ENCODE peak calls at places on chromosome 12, in six cellular contexts. One of them, this sample, is unnamed.

GRCh38 chr12:61023231-61023630 is 1237.0 kb upstream of the USP15 start:
- DNase-seq in foreskin fibroblast: no peak
- DNase-seq in neural progenitor cell: no peak
- DNase-seq in activated B cell treated with CpG ODN at 0.5 μM for 24 hours: no peak
- DNase-seq in nephron progenitor cell: no peak
- DNase-seq in CD8-positive, alpha-beta T cell: no peak
- DNase-seq in this sample: no peak

GRCh38 chr12:53327435-53328042 is 6.1 kb upstream of the AAAS start:
- DNase-seq in activated B cell treated with CpG ODN at 0.5 μM for 24 hours: no peak
- DNase-seq in neural progenitor cell: no peak
- DNase-seq in nephron progenitor cell: no peak
- DNase-seq in CD8-positive, alpha-beta T cell: no peak
- DNase-seq in foreskin fibroblast: peak; percentile 49
- DNase-seq in this sample: no peak

GRCh38 chr12:123973552-123974341 is 732 bp downstream of the ZNF664 start:
- DNase-seq in activated B cell treated with CpG ODN at 0.5 μM for 24 hours: peak; percentile 46
- DNase-seq in foreskin fibroblast: peak; percentile 56
- DNase-seq in CD8-positive, alpha-beta T cell: no peak
- DNase-seq in nephron progenitor cell: peak; percentile 58
- DNase-seq in neural progenitor cell: peak; percentile 73
- DNase-seq in this sample: no peak

GRCh38 chr12:124399622-124400021 is 104.7 kb downstream of the RFLNA start:
- DNase-seq in nephron progenitor cell: peak; percentile 63
- DNase-seq in CD8-positive, alpha-beta T cell: no peak
- DNase-seq in neural progenitor cell: peak; percentile 71
- DNase-seq in foreskin fibroblast: peak; percentile 58
- DNase-seq in activated B cell treated with CpG ODN at 0.5 μM for 24 hours: peak; percentile 26
- DNase-seq in this sample: peak; percentile 79

GRCh38 chr12:78793982-78794381 is 70.6 kb upstream of the SYT1 start:
- DNase-seq in neural progenitor cell: no peak
- DNase-seq in activated B cell treated with CpG ODN at 0.5 μM for 24 hours: no peak
- DNase-seq in nephron progenitor cell: no peak
- DNase-seq in foreskin fibroblast: no peak
- DNase-seq in CD8-positive, alpha-beta T cell: no peak
- DNase-seq in this sample: no peak

GRCh38 chr12:111064154-111064553 is 143.8 kb upstream of the MYL2 start:
- DNase-seq in CD8-positive, alpha-beta T cell: no peak
- DNase-seq in neural progenitor cell: no peak
- DNase-seq in foreskin fibroblast: no peak
- DNase-seq in activated B cell treated with CpG ODN at 0.5 μM for 24 hours: no peak
- DNase-seq in nephron progenitor cell: no peak
- DNase-seq in this sample: no peak

GRCh38 chr12:15931590-15932053 is 20.5 kb downstream of the DERA start:
- DNase-seq in activated B cell treated with CpG ODN at 0.5 μM for 24 hours: no peak
- DNase-seq in neural progenitor cell: no peak
- DNase-seq in CD8-positive, alpha-beta T cell: no peak
- DNase-seq in nephron progenitor cell: peak; percentile 12
- DNase-seq in foreskin fibroblast: no peak
- DNase-seq in this sample: no peak

GRCh38 chr12:106137456-106138278 is 1.1 kb downstream of the NUAK1 start:
- DNase-seq in neural progenitor cell: peak; percentile 24
- DNase-seq in foreskin fibroblast: peak; percentile 53
- DNase-seq in CD8-positive, alpha-beta T cell: no peak
- DNase-seq in nephron progenitor cell: peak; percentile 22
- DNase-seq in activated B cell treated with CpG ODN at 0.5 μM for 24 hours: no peak
- DNase-seq in this sample: no peak

GRCh38 chr12:41439134-41439533 is 251.0 kb downstream of the PDZRN4 start:
- DNase-seq in CD8-positive, alpha-beta T cell: no peak
- DNase-seq in activated B cell treated with CpG ODN at 0.5 μM for 24 hours: no peak
- DNase-seq in neural progenitor cell: no peak
- DNase-seq in foreskin fibroblast: no peak
- DNase-seq in nephron progenitor cell: no peak
- DNase-seq in this sample: no peak

GRCh38 chr12:77049767-77050353 is 15.5 kb downstream of the E2F7 start:
- DNase-seq in activated B cell treated with CpG ODN at 0.5 μM for 24 hours: no peak
- DNase-seq in neural progenitor cell: peak; percentile 63
- DNase-seq in nephron progenitor cell: no peak
- DNase-seq in CD8-positive, alpha-beta T cell: no peak
- DNase-seq in foreskin fibroblast: peak; percentile 77
- DNase-seq in this sample: peak; percentile 41

DNA sequence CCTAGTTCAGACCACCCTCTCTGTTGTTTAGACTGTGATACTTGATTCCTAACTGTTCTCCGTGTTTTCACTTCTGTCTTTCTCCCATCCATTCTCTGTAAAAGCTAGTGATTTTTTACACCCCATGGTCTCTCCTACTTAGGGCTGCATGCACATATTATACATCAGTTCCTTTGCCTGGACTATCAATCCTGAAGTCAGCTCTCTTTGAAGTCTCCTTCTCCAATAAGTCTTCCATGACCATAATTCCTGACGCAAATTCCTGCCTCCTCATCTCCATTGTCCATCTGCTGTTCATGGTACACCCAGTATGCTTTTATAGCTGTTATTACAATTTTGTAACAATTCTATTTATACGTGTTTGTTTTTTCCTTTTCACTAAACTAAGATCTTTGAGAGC is 398.9 kb upstream of the PDE3A start:
- DNase-seq in neural progenitor cell: no peak
- DNase-seq in nephron progenitor cell: no peak
- DNase-seq in foreskin fibroblast: no peak
- DNase-seq in activated B cell treated with CpG ODN at 0.5 μM for 24 hours: no peak
- DNase-seq in CD8-positive, alpha-beta T cell: no peak
- DNase-seq in this sample: no peak
- TF ChIP-seq CTCF in neural progenitor cell: no peak
- TF ChIP-seq CTCF in nephron progenitor cell: no peak
- TF ChIP-seq CTCF in foreskin fibroblast: no peak
- TF ChIP-seq CTCF in activated B cell treated with CpG ODN at 0.5 μM for 24 hours: no peak
- TF ChIP-seq CTCF in CD8-positive, alpha-beta T cell: no peak
- TF ChIP-seq CTCF in this sample: no peak

DNA sequence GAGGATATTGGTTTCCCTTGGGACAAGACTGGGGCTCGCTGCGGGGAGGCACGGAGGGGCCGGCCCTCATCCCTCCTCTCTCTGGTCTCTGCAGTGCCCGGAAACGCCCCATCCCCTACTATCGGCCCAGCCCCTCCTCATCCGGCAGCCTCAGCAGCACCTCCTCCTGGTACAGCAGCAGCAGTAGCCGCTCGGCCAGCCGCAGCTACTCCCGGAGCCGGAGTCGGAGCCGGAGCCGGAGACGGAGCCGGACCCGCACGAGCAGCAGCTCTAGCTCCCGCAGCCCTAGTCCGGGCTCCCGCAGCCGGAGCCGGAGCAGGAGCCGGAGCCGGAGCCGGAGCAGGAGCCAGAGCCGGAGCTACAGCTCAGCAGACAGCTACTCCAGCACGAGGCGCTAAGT is 22.3 kb upstream of the HSPB8 start:
- DNase-seq in neural progenitor cell: peak; percentile 52
- DNase-seq in foreskin fibroblast: no peak
- DNase-seq in activated B cell treated with CpG ODN at 0.5 μM for 24 hours: no peak
- DNase-seq in CD8-positive, alpha-beta T cell: no peak
- DNase-seq in nephron progenitor cell: peak; percentile 28
- DNase-seq in this sample: no peak
- TF ChIP-seq CTCF in neural progenitor cell: peak; percentile 40
- TF ChIP-seq CTCF in foreskin fibroblast: no peak
- TF ChIP-seq CTCF in activated B cell treated with CpG ODN at 0.5 μM for 24 hours: no peak
- TF ChIP-seq CTCF in CD8-positive, alpha-beta T cell: no peak
- TF ChIP-seq CTCF in nephron progenitor cell: peak; percentile 13
- TF ChIP-seq CTCF in this sample: no peak

GRCh38 chr12:116426391-116427136 is 132.6 kb upstream of the MAP1LC3B2 start:
- DNase-seq in neural progenitor cell: peak; percentile 50
- DNase-seq in CD8-positive, alpha-beta T cell: no peak
- DNase-seq in nephron progenitor cell: peak; percentile 36
- DNase-seq in foreskin fibroblast: peak; percentile 98
- DNase-seq in activated B cell treated with CpG ODN at 0.5 μM for 24 hours: no peak
- DNase-seq in this sample: no peak
- TF ChIP-seq CTCF in neural progenitor cell: no peak
- TF ChIP-seq CTCF in CD8-positive, alpha-beta T cell: no peak
- TF ChIP-seq CTCF in nephron progenitor cell: no peak
- TF ChIP-seq CTCF in foreskin fibroblast: peak; percentile 51
- TF ChIP-seq CTCF in activated B cell treated with CpG ODN at 0.5 μM for 24 hours: no peak
- TF ChIP-seq CTCF in this sample: no peak

GRCh38 chr12:39638178-39638577 is 18.6 kb upstream of the ABCD2 start:
- DNase-seq in foreskin fibroblast: no peak
- DNase-seq in nephron progenitor cell: no peak
- DNase-seq in CD8-positive, alpha-beta T cell: no peak
- DNase-seq in neural progenitor cell: no peak
- DNase-seq in activated B cell treated with CpG ODN at 0.5 μM for 24 hours: no peak
- DNase-seq in this sample: no peak

GRCh38 chr12:39628836-39629235 is 9.2 kb upstream of the ABCD2 start:
- DNase-seq in nephron progenitor cell: no peak
- DNase-seq in foreskin fibroblast: no peak
- DNase-seq in activated B cell treated with CpG ODN at 0.5 μM for 24 hours: no peak
- DNase-seq in neural progenitor cell: no peak
- DNase-seq in CD8-positive, alpha-beta T cell: no peak
- DNase-seq in this sample: no peak

GRCh38 chr12:39627914-39628313 is 8.3 kb upstream of the ABCD2 start:
- DNase-seq in nephron progenitor cell: no peak
- DNase-seq in neural progenitor cell: no peak
- DNase-seq in foreskin fibroblast: no peak
- DNase-seq in CD8-positive, alpha-beta T cell: no peak
- DNase-seq in activated B cell treated with CpG ODN at 0.5 μM for 24 hours: no peak
- DNase-seq in this sample: no peak

GRCh38 chr12:39632670-39633069 is 13.1 kb upstream of the ABCD2 start:
- DNase-seq in foreskin fibroblast: peak; percentile 1
- DNase-seq in nephron progenitor cell: no peak
- DNase-seq in neural progenitor cell: no peak
- DNase-seq in activated B cell treated with CpG ODN at 0.5 μM for 24 hours: no peak
- DNase-seq in CD8-positive, alpha-beta T cell: no peak
- DNase-seq in this sample: no peak
- TF ChIP-seq CTCF in foreskin fibroblast: no peak
- TF ChIP-seq CTCF in nephron progenitor cell: no peak
- TF ChIP-seq CTCF in neural progenitor cell: no peak
- TF ChIP-seq CTCF in activated B cell treated with CpG ODN at 0.5 μM for 24 hours: no peak
- TF ChIP-seq CTCF in CD8-positive, alpha-beta T cell: no peak
- TF ChIP-seq CTCF in this sample: no peak

DNA sequence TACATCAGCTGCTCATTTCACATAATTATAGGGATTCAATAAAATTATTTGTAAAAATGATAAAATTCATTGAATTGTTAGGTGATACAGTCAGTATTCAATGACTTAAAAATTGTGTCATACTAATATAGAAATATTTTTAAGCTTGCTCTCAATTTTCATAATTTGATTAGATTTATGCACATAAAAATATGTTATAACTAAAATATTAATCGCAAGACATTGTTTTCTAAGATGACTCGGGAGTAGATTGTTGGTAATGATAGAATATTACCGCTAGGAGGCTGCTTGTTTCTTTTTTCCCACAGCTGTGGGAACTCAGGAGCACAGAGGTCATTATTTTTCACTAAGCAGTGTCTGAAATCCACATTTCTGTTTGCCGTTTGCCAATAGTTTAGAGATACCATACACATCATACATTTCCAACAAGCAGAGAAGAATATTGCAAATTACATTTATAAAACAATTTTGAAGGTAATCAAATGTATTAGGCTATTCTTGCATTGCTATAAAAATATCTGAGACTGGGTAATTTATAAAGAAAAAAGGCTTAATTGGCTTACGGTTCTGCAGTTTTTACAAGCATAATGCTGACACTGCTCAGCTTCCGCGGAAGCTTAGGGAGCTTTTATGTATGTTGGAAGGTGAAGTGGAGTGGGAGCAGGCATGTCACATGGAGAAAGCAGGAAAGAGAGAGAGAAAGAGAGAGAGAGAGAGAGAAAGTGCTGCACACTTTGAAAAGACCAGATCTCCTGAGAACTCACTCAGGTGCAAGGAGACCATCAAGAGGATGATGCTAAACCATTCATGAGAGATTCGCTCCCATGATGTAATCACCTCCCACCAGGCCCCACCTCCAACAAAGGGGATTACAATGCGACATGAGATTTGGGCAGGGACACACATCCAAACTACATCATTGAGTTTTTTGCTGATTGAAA is 9.2 kb downstream of the CD69 start:
- DNase-seq in neural progenitor cell: peak; percentile 14
- DNase-seq in activated B cell treated with CpG ODN at 0.5 μM for 24 hours: no peak
- DNase-seq in foreskin fibroblast: peak; percentile 22
- DNase-seq in CD8-positive, alpha-beta T cell: peak; percentile 41
- DNase-seq in nephron progenitor cell: no peak
- DNase-seq in this sample: no peak
- TF ChIP-seq CTCF in neural progenitor cell: no peak
- TF ChIP-seq CTCF in activated B cell treated with CpG ODN at 0.5 μM for 24 hours: peak; percentile 53
- TF ChIP-seq CTCF in foreskin fibroblast: peak; percentile 27
- TF ChIP-seq CTCF in CD8-positive, alpha-beta T cell: peak; percentile 48
- TF ChIP-seq CTCF in nephron progenitor cell: no peak
- TF ChIP-seq CTCF in this sample: peak; percentile 24